ENCODE peak calls at places on chromosomes 7 and 10, in five cellular contexts. Z, P, R, B and K are unnamed samples.

GRCh38 chr10:124066744-124067714 is 26.4 kb downstream of the CHST15 start:
- DNase-seq in Z (no peak), P (no peak), R (no peak), B (no peak), K (no peak)

GRCh38 chr10:72322280-72323058 is 32.2 kb downstream of the DNAJB12 start:
- DNase-seq in Z (no peak), P (peak), R (no peak), B (no peak), K (no peak)

GRCh38 chr7:33986951-33987948 is 81.9 kb downstream of the BMPER start:
- DNase-seq in Z (no peak), P (peak), R (no peak), B (no peak), K (no peak)

GRCh38 chr7:123633553-123633952 is 22.1 kb upstream of the LMOD2 start:
- DNase-seq in Z (no peak), P (no peak), R (no peak), B (no peak), K (no peak)

GRCh38 chr10:72081210-72081609 is 7.1 kb downstream of the SPOCK2 start:
- DNase-seq in Z (no peak), P (no peak), R (no peak), B (no peak), K (peak)

GRCh38 chr7:99563650-99564049 is 5.2 kb downstream of the ZNF655 start:
- DNase-seq in Z (no peak), P (no peak), R (no peak), B (no peak), K (no peak)

GRCh38 chr7:112654322-112655216 is 135.6 kb downstream of the TMEM168 start:
- DNase-seq in Z (no peak), P (no peak), R (no peak), B (no peak), K (no peak)

GRCh38 chr7:101066141-101066857 is 19.0 kb upstream of the TRIM56 start:
- DNase-seq in Z (no peak), P (no peak), R (no peak), B (no peak), K (no peak)

GRCh38 chr7:14835399-14835798 is 67.2 kb downstream of the DGKB start:
- DNase-seq in Z (no peak), P (no peak), R (no peak), B (no peak), K (no peak)

GRCh38 chr7:142248-142955 is 50.0 kb upstream of the FAM20C start:
- DNase-seq in Z (peak), P (no peak), R (peak), B (peak), K (no peak)

GRCh38 chr7:44735403-44736165 is 13.1 kb upstream of the ZMIZ2 start:
- DNase-seq in Z (no peak), P (peak), R (no peak), B (no peak), K (no peak)

GRCh38 chr10:93383562-93383981 is 98.6 kb downstream of the MYOF start:
- DNase-seq in Z (no peak), P (no peak), R (no peak), B (no peak), K (no peak)

GRCh38 chr7:11540271-11540761 is 291.7 kb downstream of the THSD7A start:
- DNase-seq in Z (no peak), P (peak), R (no peak), B (no peak), K (peak)

GRCh38 chr10:89279449-89279869 is 22.4 kb upstream of the IFIT2 start:
- DNase-seq in Z (no peak), P (no peak), R (no peak), B (no peak), K (no peak)

GRCh38 chr10:74103560-74104248 is 46.9 kb downstream of the AP3M1 start:
- DNase-seq in Z (no peak), P (peak), R (no peak), B (no peak), K (no peak)

GRCh38 chr10:93550634-93551033 is 15.8 kb upstream of the FFAR4 start:
- DNase-seq in Z (no peak), P (no peak), R (no peak), B (no peak), K (no peak)

GRCh38 chr7:36957620-36958019 is 233.3 kb upstream of the AOAH start:
- DNase-seq in Z (no peak), P (no peak), R (no peak), B (no peak), K (no peak)

GRCh38 chr7:79664884-79665676 is 211.6 kb upstream of the MAGI2 start:
- DNase-seq in Z (no peak), P (no peak), R (no peak), B (no peak), K (no peak)

GRCh38 chr7:25025218-25025671 is 45.3 kb upstream of the OSBPL3 start:
- DNase-seq in Z (no peak), P (no peak), R (no peak), B (no peak), K (no peak)

GRCh38 chr10:44976352-44977198 is 2.0 kb downstream of the DEPP1 start:
- DNase-seq in Z (no peak), P (no peak), R (no peak), B (no peak), K (no peak)

GRCh38 chr7:55048221-55048859 is 29.5 kb downstream of the EGFR start:
- DNase-seq in Z (no peak), P (no peak), R (peak), B (no peak), K (no peak)

GRCh38 chr10:6490594-6490993 is 89.5 kb downstream of the PRKCQ start:
- DNase-seq in Z (no peak), P (no peak), R (no peak), B (no peak), K (no peak)

GRCh38 chr10:85784792-85785191 is 581.8 kb downstream of the GRID1 start:
- DNase-seq in Z (no peak), P (no peak), R (no peak), B (no peak), K (no peak)

GRCh38 chr7:28347462-28347861 is 64.9 kb upstream of the CREB5 start:
- DNase-seq in Z (no peak), P (no peak), R (no peak), B (no peak), K (no peak)

GRCh38 chr10:84328303-84329093 is at the start of gene CCSER2:
- DNase-seq in Z (peak), P (peak), R (peak), B (peak), K (peak)

GRCh38 chr10:91907914-91908357 is 1.4 kb downstream of the FGFBP3 start:
- DNase-seq in Z (no peak), P (no peak), R (no peak), B (no peak), K (no peak)

GRCh38 chr10:21927601-21928000 is 75.9 kb downstream of the DNAJC1 start:
- DNase-seq in Z (no peak), P (no peak), R (no peak), B (no peak), K (no peak)

GRCh38 chr7:144454-144826 is 47.9 kb upstream of the FAM20C start:
- DNase-seq in Z (no peak), P (no peak), R (peak), B (no peak), K (no peak)

DNA sequence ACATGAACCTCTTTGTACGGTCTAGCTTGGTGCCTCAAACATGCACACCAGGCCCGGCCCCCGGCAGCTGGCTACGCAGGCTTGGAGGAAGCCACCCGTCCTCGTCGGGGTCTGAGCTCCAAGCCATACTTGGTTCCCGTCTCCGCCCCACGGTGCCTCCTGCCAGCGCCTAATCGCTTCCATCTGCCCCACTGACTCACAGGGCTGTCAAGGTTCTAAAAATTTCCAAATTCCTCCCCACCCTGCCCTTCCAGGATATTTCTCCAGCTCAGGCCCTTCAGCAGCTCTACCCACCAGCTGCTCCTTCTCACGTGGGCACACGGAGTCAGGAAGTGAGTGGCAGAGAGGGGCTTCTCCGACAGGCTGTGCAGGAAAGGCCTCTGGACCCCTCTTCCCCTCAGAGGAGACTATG is 38.8 kb downstream of the TMEM270 start:
- DNase-seq in Z (no peak), P (no peak), R (peak), B (peak), K (peak)
- H3K4me3 ChIP-seq in Z (no peak), P (no peak), R (no peak), B (no peak), K (no peak)

GRCh38 chr7:83546586-83546985 is 102.4 kb downstream of the SEMA3E start:
- DNase-seq in Z (no peak), P (no peak), R (no peak), B (no peak), K (no peak)
- TF ChIP-seq POLR2A in Z (no peak), P (no peak), R (no peak), B (no peak), K (no peak)

DNA sequence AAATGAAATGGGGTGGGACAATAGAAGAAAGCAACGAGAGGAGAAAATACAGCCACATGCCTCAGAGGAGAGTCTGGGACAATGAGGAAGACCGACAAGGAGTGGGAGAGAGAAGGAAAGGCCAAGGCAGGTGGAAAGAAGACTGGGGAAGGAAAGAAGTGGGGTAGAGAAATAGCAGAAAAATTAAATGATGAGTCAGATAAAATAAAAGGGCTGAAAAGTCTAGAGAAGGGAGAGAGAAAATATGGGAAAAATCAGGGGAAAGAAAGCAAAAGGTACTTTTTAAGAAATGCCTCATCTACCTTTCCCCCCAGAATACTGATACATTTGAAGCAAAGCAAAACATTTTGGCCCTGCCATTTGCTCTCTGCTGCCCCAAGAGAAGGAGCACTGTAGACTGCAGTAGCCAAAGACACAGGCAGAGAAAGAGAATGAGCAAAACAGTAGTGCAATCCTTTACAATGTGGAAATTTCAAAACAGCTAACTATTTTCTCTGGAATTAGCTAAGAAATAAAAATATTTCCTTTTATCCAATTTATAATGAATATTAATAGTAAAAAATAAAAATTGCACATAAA is 14.5 kb downstream of the GBX1 start:
- DNase-seq in Z (no peak), P (no peak), R (no peak), B (no peak), K (no peak)
- TF ChIP-seq CTCF in Z (no peak), P (no peak), R (no peak), B (no peak), K (no peak)

GRCh38 chr10:127195041-127195506 is 1.3 kb downstream of the INSYN2A start:
- DNase-seq in Z (no peak), P (no peak), R (no peak), B (no peak), K (no peak)
- H3K4me3 ChIP-seq in Z (peak), P (no peak), R (no peak), B (peak), K (no peak)

GRCh38 chr7:130923930-130924329 is 189.9 kb upstream of the KLF14 start:
- DNase-seq in Z (no peak), P (no peak), R (no peak), B (no peak), K (no peak)

GRCh38 chr7:130920122-130920521 is 186.1 kb upstream of the KLF14 start:
- DNase-seq in Z (no peak), P (no peak), R (no peak), B (no peak), K (no peak)

GRCh38 chr7:130922206-130923112 is 188.5 kb upstream of the KLF14 start:
- DNase-seq in Z (no peak), P (no peak), R (no peak), B (no peak), K (no peak)

GRCh38 chr7:130919316-130920103 is 185.5 kb upstream of the KLF14 start:
- DNase-seq in Z (no peak), P (no peak), R (no peak), B (no peak), K (no peak)

GRCh38 chr7:130921391-130922180 is 187.6 kb upstream of the KLF14 start:
- DNase-seq in Z (peak), P (no peak), R (no peak), B (peak), K (no peak)
- TF ChIP-seq POLR2A in Z (no peak), P (no peak), R (peak), B (peak), K (no peak)

DNA sequence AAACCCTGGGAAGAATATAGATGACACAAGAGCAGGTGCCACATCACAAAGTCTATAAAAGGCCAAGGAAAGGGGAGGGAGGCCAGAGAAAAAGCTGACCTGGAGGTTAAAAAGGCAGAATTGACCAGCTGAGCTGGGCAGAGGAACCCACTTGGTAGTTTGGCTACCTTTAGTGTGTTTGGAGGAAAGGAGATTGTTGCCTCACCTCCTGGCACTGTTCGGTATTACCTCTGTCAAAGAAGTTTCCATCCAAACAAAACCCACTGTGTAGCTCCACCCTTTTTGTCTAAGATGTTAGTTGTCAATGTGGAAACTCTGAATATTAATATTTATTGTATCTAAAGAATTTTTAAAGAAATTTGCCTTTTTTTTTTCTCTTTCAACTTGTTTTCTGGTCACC is 23.4 kb downstream of the ENTPD7 start:
- DNase-seq in Z (no peak), P (peak), R (no peak), B (no peak), K (no peak)
- TF ChIP-seq CTCF in Z (no peak), P (no peak), R (peak), B (peak), K (no peak)

GRCh38 chr10:129058664-129059155 is 408.3 kb upstream of the MGMT start:
- DNase-seq in Z (no peak), P (no peak), R (no peak), B (no peak), K (no peak)
- H3K4me3 ChIP-seq in Z (no peak), P (no peak), R (no peak), B (no peak), K (no peak)

GRCh38 chr10:133415752-133416151 is 8.7 kb downstream of the SPRN start:
- DNase-seq in Z (peak), P (no peak), R (peak), B (no peak), K (no peak)
- TF ChIP-seq POLR2A in Z (no peak), P (no peak), R (no peak), B (no peak), K (no peak)